ENCODE peak calls at places on chromosomes 16 and 17, in nine cellular contexts. W is spleen, U is A549, M is IMR-90, C is GM12892, B is HCT116, S is ovary, R is tibial nerve, D is erythroblast. P is an unnamed sample.
A peak's percentile ranks its signal among the peaks of the same experiment; 100 is the strongest.

GRCh38 chr16:78816499-78817441 is 717.3 kb downstream of the WWOX start:
- DNase-seq in W (no peak), U (no peak), M (no peak), C (no peak), B (no peak), S (peak; percentile 35), R (no peak), D (no peak), P (no peak)

GRCh38 chr16:19542138-19542821 is 13.2 kb upstream of the VPS35L start:
- DNase-seq in W (no peak), U (no peak), M (no peak), C (no peak), B (no peak), S (no peak), R (no peak), D (no peak), P (no peak)

GRCh38 chr16:23999663-24000062 is 163.9 kb downstream of the PRKCB start:
- DNase-seq in W (no peak), U (no peak), M (no peak), C (no peak), B (no peak), S (no peak), R (no peak), D (no peak), P (no peak)

GRCh38 chr16:24208710-24209109 is 47.4 kb upstream of the CACNG3 start:
- DNase-seq in W (no peak), U (no peak), M (no peak), C (no peak), B (no peak), S (no peak), R (no peak), D (no peak), P (no peak)

GRCh38 chr17:58531661-58532554 is 17.5 kb upstream of the MTMR4 start:
- DNase-seq in W (peak; percentile 91), U (no peak), M (peak; percentile 21), C (peak; percentile 77), B (no peak), S (peak; percentile 65), R (no peak), D (peak; percentile 72), P (peak; percentile 69)

GRCh38 chr16:59213952-59214351 is 479.8 kb upstream of the GOT2 start:
- DNase-seq in W (no peak), U (no peak), M (no peak), C (no peak), B (no peak), S (no peak), R (no peak), D (no peak), P (no peak)

GRCh38 chr16:24131294-24131693 is 124.8 kb upstream of the CACNG3 start:
- DNase-seq in W (no peak), U (no peak), M (no peak), C (no peak), B (no peak), S (no peak), R (no peak), D (no peak), P (no peak)

GRCh38 chr17:21351366-21352065 is 24.6 kb upstream of the KCNJ12 start:
- DNase-seq in W (peak; percentile 58), U (no peak), M (no peak), C (no peak), B (no peak), S (peak; percentile 6), R (no peak), D (no peak), P (no peak)

GRCh38 chr17:45702666-45703266 is 81.4 kb upstream of the CRHR1 start:
- DNase-seq in W (no peak), U (peak; percentile 37), M (peak; percentile 23), C (no peak), B (no peak), S (no peak), R (no peak), D (no peak), P (no peak)

GRCh38 chr17:59366773-59367656 is 35.6 kb downstream of the YPEL2 start:
- DNase-seq in W (no peak), U (no peak), M (peak; percentile 69), C (no peak), B (no peak), S (peak; percentile 51), R (no peak), D (no peak), P (no peak)

GRCh38 chr17:6818938-6819337 is 12.6 kb downstream of the TEKT1 start:
- DNase-seq in W (no peak), U (no peak), M (no peak), C (no peak), B (no peak), S (no peak), R (no peak), D (no peak), P (no peak)

GRCh38 chr16:4947722-4948503 is 10.2 kb upstream of the SEC14L5 start:
- DNase-seq in W (no peak), U (no peak), M (no peak), C (no peak), B (no peak), S (no peak), R (no peak), D (no peak), P (no peak)

GRCh38 chr17:37327341-37328090 is 48.3 kb upstream of the C17orf78 start:
- DNase-seq in W (no peak), U (peak; percentile 38), M (peak; percentile 94), C (no peak), B (no peak), S (no peak), R (no peak), D (no peak), P (no peak)

GRCh38 chr17:39641119-39641496 is 4.2 kb downstream of the STARD3 start:
- DNase-seq in W (no peak), U (no peak), M (no peak), C (no peak), B (no peak), S (no peak), R (no peak), D (no peak), P (no peak)

GRCh38 chr17:39643271-39643670 is 6.3 kb downstream of the STARD3 start:
- DNase-seq in W (no peak), U (no peak), M (peak; percentile 34), C (no peak), B (no peak), S (no peak), R (no peak), D (no peak), P (peak; percentile 49)

GRCh38 chr17:39640493-39641118 is 3.7 kb downstream of the STARD3 start:
- DNase-seq in W (no peak), U (no peak), M (no peak), C (no peak), B (no peak), S (no peak), R (no peak), D (no peak), P (no peak)

GRCh38 chr17:39642675-39643074 is 5.7 kb downstream of the STARD3 start:
- DNase-seq in W (no peak), U (no peak), M (no peak), C (no peak), B (no peak), S (no peak), R (no peak), D (no peak), P (no peak)

GRCh38 chr17:39641883-39642282 is 4.9 kb downstream of the STARD3 start:
- DNase-seq in W (no peak), U (no peak), M (no peak), C (no peak), B (no peak), S (no peak), R (no peak), D (no peak), P (no peak)
- TF ChIP-seq POLR2A in W (no peak), U (no peak), M (no peak), C (no peak), B (no peak), S (no peak), R (no peak), D (no peak), P (no peak)

GRCh38 chr17:53090770-53091169 is 732.0 kb upstream of the KIF2B start:
- DNase-seq in W (no peak), U (no peak), M (no peak), C (no peak), B (no peak), S (no peak), R (no peak), D (no peak), P (no peak)
- TF ChIP-seq POLR2A in W (no peak), U (no peak), M (no peak), C (no peak), B (no peak), S (no peak), R (no peak), D (no peak), P (no peak)

GRCh38 chr17:64536913-64537312 is 30.1 kb downstream of the CEP95 start:
- DNase-seq in W (no peak), U (no peak), M (no peak), C (no peak), B (no peak), S (no peak), R (no peak), D (no peak), P (no peak)

GRCh38 chr17:64537488-64537887 is 30.7 kb downstream of the CEP95 start:
- DNase-seq in W (no peak), U (no peak), M (no peak), C (no peak), B (no peak), S (no peak), R (no peak), D (peak; percentile 86), P (no peak)

GRCh38 chr17:64538508-64539120 is 31.8 kb downstream of the CEP95 start:
- DNase-seq in W (no peak), U (no peak), M (no peak), C (no peak), B (no peak), S (no peak), R (no peak), D (no peak), P (no peak)

GRCh38 chr17:64544742-64545141 is 38.0 kb downstream of the CEP95 start:
- DNase-seq in W (no peak), U (no peak), M (no peak), C (no peak), B (no peak), S (no peak), R (no peak), D (no peak), P (no peak)

DNA sequence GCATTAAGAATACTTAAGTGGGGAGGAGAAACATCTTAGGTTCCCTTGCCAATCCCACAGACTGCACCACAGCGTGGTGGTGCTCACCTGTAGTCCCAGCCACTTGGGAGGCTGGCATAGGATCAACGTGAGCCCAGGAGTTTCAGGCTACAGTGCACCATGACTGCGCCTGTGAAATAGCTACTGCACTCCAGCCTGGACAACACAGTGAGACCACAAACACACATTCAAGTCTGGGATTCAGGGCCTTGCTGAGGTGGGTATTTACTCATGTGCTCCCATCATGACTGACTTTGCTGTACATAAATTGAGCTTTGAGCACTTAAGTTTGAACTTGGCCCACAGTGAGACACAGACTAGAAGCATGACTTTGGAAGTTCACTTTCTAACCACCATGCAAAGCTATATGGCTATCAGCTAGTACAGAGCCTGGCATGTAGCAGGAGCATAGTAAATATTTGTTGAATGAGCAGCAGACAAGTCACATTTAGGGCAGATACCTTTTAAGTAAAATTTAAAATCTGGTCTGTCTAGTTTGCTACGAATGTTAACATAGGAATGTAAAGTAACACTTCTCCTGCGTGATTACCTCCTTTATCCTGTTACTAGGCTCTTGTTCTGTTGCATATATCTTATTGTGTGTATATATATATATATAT is 33.5 kb downstream of the CEP95 start:
- DNase-seq in W (no peak), U (no peak), M (no peak), C (no peak), B (no peak), S (no peak), R (no peak), D (no peak), P (no peak)
- TF ChIP-seq POLR2A in W (no peak), U (no peak), M (no peak), C (no peak), B (no peak), S (no peak), R (no peak), D (no peak), P (no peak)

GRCh38 chr17:17972126-17972951 is at the start of the genes DRC3 and TOM1L2:
- DNase-seq in W (peak; percentile 100), U (peak; percentile 100), M (peak; percentile 100), C (peak; percentile 96), B (peak; percentile 100), S (peak; percentile 100), R (peak; percentile 100), D (peak; percentile 100), P (peak; percentile 100)
- TF ChIP-seq POLR2A in W (peak; percentile 52), U (peak; percentile 57), M (peak; percentile 82), C (peak; percentile 39), B (no peak), S (peak; percentile 83), R (peak; percentile 89), D (peak; percentile 69), P (peak; percentile 79)

P was measured in H54.